ENCODE peak calls at places on chromosomes 7 and 10, in seven cellular contexts. V is mammary epithelial cell, L is GM12878, J is Calu3, P is psoas muscle, Z is brain microvascular endothelial cell, U is A549. R is an unnamed sample.

GRCh38 chr10:12344375-12345110 is 4.8 kb upstream of the CAMK1D start:
- DNase-seq in Z (no peak), U (no peak), P (no peak), L (no peak), V (no peak), J (no peak), R (no peak)

GRCh38 chr10:92538231-92538958 is 35.5 kb downstream of the IDE start:
- DNase-seq in L (no peak), Z (no peak), J (no peak), U (no peak), V (no peak), P (no peak), R (no peak)

GRCh38 chr10:99466632-99467031 is 36.2 kb upstream of the GOT1 start:
- DNase-seq in J (no peak), Z (no peak), L (no peak), V (no peak), P (no peak), U (no peak), R (no peak)

GRCh38 chr10:88385601-88386203 is 197.4 kb downstream of the RNLS start:
- DNase-seq in L (peak; percentile 94), U (peak; percentile 41), P (peak; percentile 13), J (peak; percentile 86), Z (no peak), V (peak; percentile 96), R (no peak)

GRCh38 chr10:12042409-12042796 is 206 bp downstream of the UPF2 start:
- DNase-seq in U (peak; percentile 26), J (peak; percentile 27), V (no peak), Z (no peak), L (no peak), P (peak; percentile 48), R (peak; percentile 87)

GRCh38 chr10:67618116-67618515 is 77.9 kb downstream of the CTNNA3 start:
- DNase-seq in L (no peak), U (no peak), V (no peak), J (no peak), P (no peak), Z (peak; percentile 90), R (no peak)

GRCh38 chr10:18204050-18204449 is 63.8 kb downstream of the CACNB2 start:
- DNase-seq in Z (no peak), J (no peak), U (no peak), V (no peak), P (no peak), L (no peak), R (no peak)

GRCh38 chr10:102066421-102067068 is 1.4 kb downstream of the HPS6 start:
- DNase-seq in J (no peak), V (no peak), Z (no peak), L (no peak), U (no peak), P (no peak), R (no peak)

GRCh38 chr7:27245798-27246691 is 3.4 kb downstream of the EVX1 start:
- DNase-seq in P (no peak), U (no peak), J (peak; percentile 69), Z (no peak), L (no peak), V (peak; percentile 42), R (no peak)

GRCh38 chr10:51886438-51887068 is 187.2 kb upstream of the CSTF2T start:
- DNase-seq in L (no peak), Z (peak; percentile 64), V (no peak), U (no peak), P (no peak), J (no peak), R (no peak)

GRCh38 chr7:665251-665650 is 61.2 kb upstream of the DNAAF5 start:
- DNase-seq in P (no peak), J (no peak), Z (peak; percentile 38), L (no peak), U (no peak), V (no peak), R (no peak)

GRCh38 chr10:106025208-106025811 is 1139.2 kb downstream of the SORCS1 start:
- DNase-seq in Z (no peak), J (no peak), P (no peak), V (no peak), U (no peak), L (no peak), R (no peak)

GRCh38 chr10:5776881-5777197 is 36.4 kb downstream of the GDI2 start:
- DNase-seq in Z (no peak), P (no peak), V (peak; percentile 51), L (no peak), J (no peak), U (no peak), R (no peak)

GRCh38 chr7:38546763-38547162 is 84.4 kb downstream of the AMPH start:
- DNase-seq in P (no peak), U (no peak), V (no peak), J (no peak), L (no peak), Z (no peak), R (no peak)

GRCh38 chr7:140719711-140720110 is 23.2 kb downstream of the NDUFB2 start:
- DNase-seq in L (peak; percentile 11), J (no peak), V (no peak), U (no peak), Z (no peak), P (no peak), R (no peak)

GRCh38 chr7:125847055-125847454 is 917.4 kb upstream of the POT1 start:
- DNase-seq in U (no peak), P (no peak), L (no peak), J (no peak), Z (no peak), V (no peak), R (no peak)

GRCh38 chr7:65444899-65445823 is 71.5 kb downstream of the ZNF92 start:
- DNase-seq in J (no peak), U (no peak), V (no peak), P (no peak), Z (no peak), L (no peak), R (no peak)

GRCh38 chr10:132331259-132331955 is 586 bp upstream of the LRRC27 start:
- DNase-seq in P (no peak), U (peak; percentile 49), J (no peak), V (no peak), Z (no peak), L (no peak), R (no peak)

GRCh38 chr10:20276127-20276979 is 460.1 kb downstream of the PLXDC2 start:
- DNase-seq in U (no peak), L (no peak), Z (no peak), P (no peak), J (no peak), V (peak; percentile 96), R (no peak)

GRCh38 chr10:23994459-23995046 is 214.4 kb upstream of the KIAA1217 start:
- DNase-seq in U (peak; percentile 15), V (peak; percentile 25), P (peak; percentile 33), J (peak; percentile 76), Z (peak; percentile 44), L (peak; percentile 5), R (no peak)
- TF ChIP-seq CTCF in U (peak; percentile 60), V (peak; percentile 93), P (peak; percentile 93), J (peak; percentile 73), Z (peak; percentile 88), L (peak; percentile 74), R (peak; percentile 74)

DNA sequence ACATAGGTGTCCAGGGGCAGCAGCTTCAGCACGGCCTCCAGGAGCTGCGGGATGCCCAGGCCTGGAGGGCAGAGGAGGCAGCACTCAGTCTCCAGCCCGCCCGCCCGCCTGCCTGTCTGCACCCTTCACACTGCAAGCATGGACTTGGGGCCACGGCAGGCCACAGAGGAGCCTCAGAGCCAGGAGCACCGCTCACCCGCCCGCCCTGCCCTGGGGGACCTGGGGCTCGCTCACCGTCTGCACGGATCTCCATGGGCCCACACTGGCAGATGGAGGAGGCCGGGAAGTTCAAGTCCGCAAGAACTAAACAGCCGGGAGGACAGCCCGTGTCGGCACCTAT is 896 bp downstream of the FUOM start:
- DNase-seq in L (no peak), U (no peak), P (no peak), Z (no peak), V (no peak), J (no peak), R (no peak)
- TF ChIP-seq CTCF in L (no peak), U (no peak), P (no peak), Z (no peak), V (no peak), J (no peak), R (no peak)

GRCh38 chr10:124018886-124019525 is 74.4 kb downstream of the CHST15 start:
- DNase-seq in U (no peak), V (no peak), P (no peak), J (no peak), L (no peak), Z (no peak), R (no peak)
- TF ChIP-seq CTCF in U (no peak), V (no peak), P (no peak), J (no peak), L (no peak), Z (no peak), R (no peak)

GRCh38 chr7:108455833-108456677 is at the start of gene NRCAM:
- DNase-seq in V (peak; percentile 54), L (no peak), U (peak; percentile 92), P (peak; percentile 32), J (peak; percentile 64), Z (no peak), R (peak; percentile 91)
- TF ChIP-seq CTCF in V (no peak), L (no peak), U (no peak), P (no peak), J (no peak), Z (no peak), R (no peak)

GRCh38 chr7:154759989-154760388 is 242.9 kb downstream of the PAXIP1 start:
- DNase-seq in P (no peak), V (no peak), Z (no peak), J (no peak), U (no peak), L (no peak), R (no peak)
- TF ChIP-seq CTCF in P (no peak), V (no peak), Z (no peak), J (no peak), U (no peak), L (no peak), R (no peak)

GRCh38 chr7:142690554-142691182 is 58.6 kb upstream of the PRSS1 start:
- DNase-seq in Z (no peak), U (no peak), J (no peak), V (no peak), P (no peak), L (no peak), R (no peak)

GRCh38 chr7:142693911-142694310 is 55.4 kb upstream of the PRSS1 start:
- DNase-seq in Z (no peak), U (no peak), J (no peak), P (no peak), L (no peak), V (no peak), R (no peak)

GRCh38 chr7:142685877-142686508 is 63.3 kb upstream of the PRSS1 start:
- DNase-seq in U (no peak), L (no peak), Z (no peak), J (no peak), V (no peak), P (no peak), R (no peak)

GRCh38 chr7:142689439-142690168 is 59.7 kb upstream of the PRSS1 start:
- DNase-seq in P (no peak), L (no peak), J (no peak), Z (no peak), U (no peak), V (no peak), R (no peak)
- TF ChIP-seq CTCF in P (no peak), L (no peak), J (no peak), Z (peak; percentile 25), U (peak; percentile 13), V (no peak), R (no peak)